ENCODE peak calls at places on chromosomes 11 and 22, in six cellular contexts. One of them, this sample, is unnamed. For H3K4me1, the result is how much of the 10 kb centered on the place peaks cover.

GRCh38 chr11:73186294-73186850 is 31.7 kb upstream of the P2RY2 start:
- DNase-seq in GM23338: no peak
- DNase-seq in PC-9: no peak
- DNase-seq in neural progenitor cell: no peak
- DNase-seq in endothelial cell of umbilical vein: no peak
- DNase-seq in mammary epithelial cell: peak
- DNase-seq in this sample: peak

GRCh38 chr22:37244922-37245722 is 1.1 kb upstream of the RAC2 start:
- DNase-seq in mammary epithelial cell: no peak
- DNase-seq in GM23338: no peak
- DNase-seq in endothelial cell of umbilical vein: no peak
- DNase-seq in neural progenitor cell: no peak
- DNase-seq in PC-9: no peak
- DNase-seq in this sample: no peak

GRCh38 chr11:70305501-70305900 is 35.0 kb downstream of the PPFIA1 start:
- DNase-seq in GM23338: no peak
- DNase-seq in neural progenitor cell: no peak
- DNase-seq in endothelial cell of umbilical vein: no peak
- DNase-seq in PC-9: no peak
- DNase-seq in mammary epithelial cell: no peak
- DNase-seq in this sample: peak

GRCh38 chr11:47186076-47186936 is at the start of gene PACSIN3:
- DNase-seq in endothelial cell of umbilical vein: peak
- DNase-seq in PC-9: peak
- DNase-seq in neural progenitor cell: peak
- DNase-seq in mammary epithelial cell: peak
- DNase-seq in GM23338: peak
- DNase-seq in this sample: peak

GRCh38 chr11:69003301-69003865 is 9.7 kb downstream of the MRGPRF start:
- DNase-seq in mammary epithelial cell: no peak
- DNase-seq in endothelial cell of umbilical vein: no peak
- DNase-seq in neural progenitor cell: no peak
- DNase-seq in PC-9: no peak
- DNase-seq in GM23338: no peak
- DNase-seq in this sample: no peak

GRCh38 chr11:62709262-62710000 is 2.0 kb downstream of the GNG3 start:
- DNase-seq in endothelial cell of umbilical vein: peak
- DNase-seq in mammary epithelial cell: peak
- DNase-seq in PC-9: peak
- DNase-seq in neural progenitor cell: peak
- DNase-seq in GM23338: peak
- DNase-seq in this sample: peak

GRCh38 chr11:47980907-47981621 is 705 bp downstream of the PTPRJ start:
- DNase-seq in PC-9: peak
- DNase-seq in endothelial cell of umbilical vein: peak
- DNase-seq in mammary epithelial cell: peak
- DNase-seq in neural progenitor cell: peak
- DNase-seq in GM23338: peak
- DNase-seq in this sample: peak

GRCh38 chr22:47041201-47042115 is 279.0 kb downstream of the TBC1D22A start:
- DNase-seq in endothelial cell of umbilical vein: no peak
- DNase-seq in neural progenitor cell: no peak
- DNase-seq in mammary epithelial cell: no peak
- DNase-seq in GM23338: no peak
- DNase-seq in PC-9: no peak
- DNase-seq in this sample: no peak

GRCh38 chr11:58999291-58999680 is 60.0 kb downstream of the GLYATL1 start:
- DNase-seq in GM23338: no peak
- DNase-seq in neural progenitor cell: no peak
- DNase-seq in mammary epithelial cell: no peak
- DNase-seq in PC-9: no peak
- DNase-seq in endothelial cell of umbilical vein: no peak
- DNase-seq in this sample: no peak

GRCh38 chr11:126157326-126158030 is 54.0 kb downstream of the RPUSD4 start:
- DNase-seq in PC-9: no peak
- DNase-seq in mammary epithelial cell: no peak
- DNase-seq in GM23338: no peak
- DNase-seq in endothelial cell of umbilical vein: no peak
- DNase-seq in neural progenitor cell: no peak
- DNase-seq in this sample: peak

GRCh38 chr11:118618115-118618990 is 10.9 kb downstream of the PHLDB1 start:
- DNase-seq in endothelial cell of umbilical vein: peak
- DNase-seq in neural progenitor cell: peak
- DNase-seq in mammary epithelial cell: peak
- DNase-seq in PC-9: no peak
- DNase-seq in GM23338: no peak
- DNase-seq in this sample: peak

GRCh38 chr22:46547179-46547882 is 9.9 kb upstream of the CELSR1 start:
- DNase-seq in endothelial cell of umbilical vein: peak
- DNase-seq in neural progenitor cell: peak
- DNase-seq in GM23338: no peak
- DNase-seq in mammary epithelial cell: peak
- DNase-seq in PC-9: peak
- DNase-seq in this sample: peak

GRCh38 chr11:66910669-66911068 is 47.5 kb downstream of the PC start:
- DNase-seq in endothelial cell of umbilical vein: no peak
- DNase-seq in mammary epithelial cell: no peak
- DNase-seq in neural progenitor cell: no peak
- DNase-seq in PC-9: no peak
- DNase-seq in GM23338: no peak
- DNase-seq in this sample: no peak

GRCh38 chr11:115267871-115268270 is 236.3 kb downstream of the CADM1 start:
- DNase-seq in mammary epithelial cell: no peak
- DNase-seq in GM23338: no peak
- DNase-seq in endothelial cell of umbilical vein: no peak
- DNase-seq in PC-9: no peak
- DNase-seq in neural progenitor cell: no peak
- DNase-seq in this sample: no peak

GRCh38 chr11:27926981-27927481 is 180.9 kb downstream of the KIF18A start:
- DNase-seq in neural progenitor cell: no peak
- DNase-seq in PC-9: peak
- DNase-seq in endothelial cell of umbilical vein: no peak
- DNase-seq in mammary epithelial cell: peak
- DNase-seq in GM23338: no peak
- DNase-seq in this sample: peak

GRCh38 chr22:48640890-48641771 is 1186.5 kb downstream of the BRD1 start:
- DNase-seq in GM23338: no peak
- DNase-seq in mammary epithelial cell: no peak
- DNase-seq in PC-9: no peak
- DNase-seq in neural progenitor cell: peak
- DNase-seq in endothelial cell of umbilical vein: no peak
- DNase-seq in this sample: no peak

GRCh38 chr11:9280655-9281301 is 15.6 kb upstream of the DENND5A start:
- DNase-seq in GM23338: no peak
- DNase-seq in PC-9: no peak
- DNase-seq in endothelial cell of umbilical vein: peak
- DNase-seq in mammary epithelial cell: peak
- DNase-seq in neural progenitor cell: no peak
- DNase-seq in this sample: no peak

GRCh38 chr22:48302657-48303359 is 1524.9 kb downstream of the BRD1 start:
- DNase-seq in neural progenitor cell: no peak
- DNase-seq in mammary epithelial cell: no peak
- DNase-seq in endothelial cell of umbilical vein: no peak
- DNase-seq in GM23338: no peak
- DNase-seq in PC-9: no peak
- DNase-seq in this sample: no peak

GRCh38 chr11:69512790-69513189 is 31.3 kb downstream of the LINC01488 start:
- DNase-seq in mammary epithelial cell: no peak
- DNase-seq in PC-9: no peak
- DNase-seq in GM23338: no peak
- DNase-seq in neural progenitor cell: no peak
- DNase-seq in endothelial cell of umbilical vein: no peak
- DNase-seq in this sample: no peak

GRCh38 chr11:113518716-113519495 is 43.7 kb upstream of the DRD2 start:
- DNase-seq in GM23338: no peak
- DNase-seq in mammary epithelial cell: peak
- DNase-seq in neural progenitor cell: no peak
- DNase-seq in PC-9: no peak
- DNase-seq in endothelial cell of umbilical vein: no peak
- DNase-seq in this sample: no peak

GRCh38 chr11:67384851-67385366 is 6.9 kb upstream of the RAD9A start:
- DNase-seq in neural progenitor cell: no peak
- DNase-seq in GM23338: no peak
- DNase-seq in PC-9: peak
- DNase-seq in endothelial cell of umbilical vein: peak
- DNase-seq in mammary epithelial cell: peak
- DNase-seq in this sample: peak

GRCh38 chr11:22433066-22433450 is 94.9 kb downstream of the SLC17A6 start:
- DNase-seq in GM23338: peak
- DNase-seq in PC-9: no peak
- DNase-seq in endothelial cell of umbilical vein: no peak
- DNase-seq in neural progenitor cell: no peak
- DNase-seq in mammary epithelial cell: no peak
- DNase-seq in this sample: peak

GRCh38 chr11:114651145-114651718 is 27.1 kb upstream of the NXPE2 start:
- DNase-seq in neural progenitor cell: no peak
- DNase-seq in mammary epithelial cell: no peak
- DNase-seq in PC-9: no peak
- DNase-seq in endothelial cell of umbilical vein: no peak
- DNase-seq in GM23338: no peak
- DNase-seq in this sample: no peak

GRCh38 chr11:118156531-118157185 is 4.0 kb upstream of the SCN4B start:
- DNase-seq in endothelial cell of umbilical vein: no peak
- DNase-seq in neural progenitor cell: peak
- DNase-seq in GM23338: peak
- DNase-seq in mammary epithelial cell: no peak
- DNase-seq in PC-9: no peak
- DNase-seq in this sample: no peak

GRCh38 chr11:84558085-84558905 is 1068.8 kb downstream of the DLG2 start:
- DNase-seq in mammary epithelial cell: peak
- DNase-seq in endothelial cell of umbilical vein: peak
- DNase-seq in PC-9: peak
- DNase-seq in GM23338: peak
- DNase-seq in neural progenitor cell: peak
- DNase-seq in this sample: peak

GRCh38 chr11:117819096-117820040 is 5.2 kb downstream of the FXYD2 start:
- DNase-seq in endothelial cell of umbilical vein: peak
- DNase-seq in neural progenitor cell: peak
- DNase-seq in mammary epithelial cell: peak
- DNase-seq in GM23338: peak
- DNase-seq in PC-9: peak
- DNase-seq in this sample: peak

GRCh38 chr11:24496728-24497396 is at the start of gene LUZP2:
- DNase-seq in mammary epithelial cell: peak
- DNase-seq in endothelial cell of umbilical vein: peak
- DNase-seq in neural progenitor cell: peak
- DNase-seq in PC-9: peak
- DNase-seq in GM23338: peak
- DNase-seq in this sample: peak

GRCh38 chr22:26485013-26485412 is 1.3 kb downstream of the SRRD start:
- DNase-seq in neural progenitor cell: no peak
- DNase-seq in PC-9: no peak
- DNase-seq in endothelial cell of umbilical vein: no peak
- DNase-seq in mammary epithelial cell: no peak
- DNase-seq in GM23338: no peak
- DNase-seq in this sample: peak
- H3K4me1 ChIP-seq in neural progenitor cell: under half
- H3K4me1 ChIP-seq in PC-9: under half
- H3K4me1 ChIP-seq in endothelial cell of umbilical vein: under half
- H3K4me1 ChIP-seq in mammary epithelial cell: under half
- H3K4me1 ChIP-seq in GM23338: under half
- H3K4me1 ChIP-seq in this sample: under half

GRCh38 chr11:1754376-1755150 is 4.2 kb upstream of the IFITM10 start:
- DNase-seq in GM23338: no peak
- DNase-seq in mammary epithelial cell: no peak
- DNase-seq in endothelial cell of umbilical vein: no peak
- DNase-seq in PC-9: no peak
- DNase-seq in neural progenitor cell: no peak
- DNase-seq in this sample: no peak
- H3K4me2 ChIP-seq in GM23338: no peak
- H3K4me2 ChIP-seq in mammary epithelial cell: no peak
- H3K4me2 ChIP-seq in endothelial cell of umbilical vein: no peak
- H3K4me2 ChIP-seq in PC-9: no peak
- H3K4me2 ChIP-seq in neural progenitor cell: no peak
- H3K4me2 ChIP-seq in this sample: no peak

GRCh38 chr11:6746086-6746618 is 25.6 kb downstream of the OR2AG2 start:
- DNase-seq in mammary epithelial cell: no peak
- DNase-seq in endothelial cell of umbilical vein: peak
- DNase-seq in PC-9: no peak
- DNase-seq in GM23338: no peak
- DNase-seq in neural progenitor cell: no peak
- DNase-seq in this sample: no peak
- H3K4me1 ChIP-seq in mammary epithelial cell: under half
- H3K4me1 ChIP-seq in endothelial cell of umbilical vein: under half
- H3K4me1 ChIP-seq in PC-9: under half
- H3K4me1 ChIP-seq in GM23338: under half
- H3K4me1 ChIP-seq in neural progenitor cell: under half
- H3K4me1 ChIP-seq in this sample: under half

GRCh38 chr22:49659281-49659923 is 168.3 kb downstream of the BRD1 start:
- DNase-seq in GM23338: no peak
- DNase-seq in PC-9: no peak
- DNase-seq in endothelial cell of umbilical vein: no peak
- DNase-seq in neural progenitor cell: no peak
- DNase-seq in mammary epithelial cell: no peak
- DNase-seq in this sample: no peak
- H3K4me2 ChIP-seq in GM23338: no peak
- H3K4me2 ChIP-seq in PC-9: no peak
- H3K4me2 ChIP-seq in endothelial cell of umbilical vein: no peak
- H3K4me2 ChIP-seq in neural progenitor cell: no peak
- H3K4me2 ChIP-seq in mammary epithelial cell: no peak
- H3K4me2 ChIP-seq in this sample: no peak

GRCh38 chr22:23272371-23272770 is 92.1 kb downstream of the BCR start:
- DNase-seq in mammary epithelial cell: no peak
- DNase-seq in neural progenitor cell: no peak
- DNase-seq in endothelial cell of umbilical vein: no peak
- DNase-seq in GM23338: no peak
- DNase-seq in PC-9: no peak
- DNase-seq in this sample: no peak
- H3K4me1 ChIP-seq in mammary epithelial cell: under half
- H3K4me1 ChIP-seq in neural progenitor cell: under half
- H3K4me1 ChIP-seq in endothelial cell of umbilical vein: under half
- H3K4me1 ChIP-seq in GM23338: under half
- H3K4me1 ChIP-seq in PC-9: under half
- H3K4me1 ChIP-seq in this sample: under half

GRCh38 chr22:23035557-23036277 is 34.6 kb upstream of the GNAZ start:
- DNase-seq in endothelial cell of umbilical vein: no peak
- DNase-seq in neural progenitor cell: no peak
- DNase-seq in mammary epithelial cell: no peak
- DNase-seq in PC-9: no peak
- DNase-seq in GM23338: no peak
- DNase-seq in this sample: no peak
- H3K4me2 ChIP-seq in endothelial cell of umbilical vein: no peak
- H3K4me2 ChIP-seq in neural progenitor cell: no peak
- H3K4me2 ChIP-seq in mammary epithelial cell: no peak
- H3K4me2 ChIP-seq in PC-9: no peak
- H3K4me2 ChIP-seq in GM23338: no peak
- H3K4me2 ChIP-seq in this sample: no peak